ENCODE peak calls at places on chromosomes 3 and 15, in four cellular contexts. K is Caco-2, Z is posterior cingulate gyrus, H is right cardiac atrium. C is an unnamed sample.

GRCh38 chr15:77889009-77889806 is 188.3 kb downstream of the TBC1D2B start:
- DNase-seq in Z (no peak), H (peak), K (no peak), C (no peak)

GRCh38 chr15:66952756-66953522 is 112.5 kb upstream of the SMAD3 start:
- DNase-seq in K (no peak), Z (no peak), H (no peak), C (no peak)

GRCh38 chr3:55487376-55488241 is 503 bp upstream of the WNT5A start:
- DNase-seq in K (no peak), Z (no peak), H (peak), C (peak)

GRCh38 chr15:94620632-94621031 is 389.3 kb downstream of the MCTP2 start:
- DNase-seq in K (no peak), Z (no peak), H (no peak), C (no peak)

GRCh38 chr3:57079221-57079831 is 18.9 kb downstream of the SPATA12 start:
- DNase-seq in K (peak), H (peak), Z (no peak), C (peak)

GRCh38 chr15:91471410-91471993 is 371.4 kb downstream of the SV2B start:
- DNase-seq in Z (no peak), H (no peak), K (no peak), C (no peak)

GRCh38 chr3:188589056-188589455 is 435.1 kb downstream of the LPP start:
- DNase-seq in H (no peak), K (no peak), Z (no peak), C (no peak)

GRCh38 chr3:78050276-78051080 is 1010.6 kb downstream of the ROBO2 start:
- DNase-seq in K (no peak), H (no peak), Z (no peak), C (no peak)

GRCh38 chr3:105904683-105905320 is 36.0 kb upstream of the CBLB start:
- DNase-seq in Z (no peak), K (no peak), H (no peak), C (no peak)

GRCh38 chr3:14623569-14624051 is 28.0 kb upstream of the CCDC174 start:
- DNase-seq in H (peak), K (no peak), Z (no peak), C (no peak)

GRCh38 chr3:186427627-186428026 is 65.6 kb upstream of the DGKG start:
- DNase-seq in Z (no peak), K (no peak), H (peak), C (no peak)

GRCh38 chr3:53709856-53710674 is 136.2 kb downstream of the CHDH start:
- DNase-seq in K (peak), Z (peak), H (peak), C (peak)

GRCh38 chr3:114827495-114827894 is 319.6 kb downstream of the ZBTB20 start:
- DNase-seq in K (no peak), Z (no peak), H (no peak), C (no peak)

GRCh38 chr3:72728958-72729467 is 119.2 kb downstream of the SHQ1 start:
- DNase-seq in K (peak), H (no peak), Z (no peak), C (no peak)

GRCh38 chr3:23183731-23184130 is 19.4 kb upstream of the UBE2E2 start:
- DNase-seq in Z (peak), H (no peak), K (peak), C (peak)

GRCh38 chr3:12982619-12983101 is 90.6 kb downstream of the IQSEC1 start:
- DNase-seq in H (no peak), K (no peak), Z (no peak), C (no peak)

GRCh38 chr3:132267594-132267993 is 49.6 kb upstream of the ACP3 start:
- DNase-seq in H (no peak), Z (no peak), K (no peak), C (no peak)

GRCh38 chr3:179958759-179959158 is 78.0 kb downstream of the PEX5L start:
- DNase-seq in Z (no peak), K (no peak), H (no peak), C (no peak)

GRCh38 chr15:71820127-71820526 is 9.8 kb downstream of the NR2E3 start:
- DNase-seq in K (no peak), Z (no peak), H (no peak), C (no peak)